ENCODE peak calls at places on chromosomes 6 and 20, in seven cellular contexts. K is hepatocyte, O is choroid plexus epithelial cell, X is lower lobe of right lung, V is pancreas, P is cardiac fibroblast, L is epithelial cell of esophagus. M is an unnamed sample.

GRCh38 chr20:50721881-50722281 is 9.5 kb upstream of the PARD6B start:
- DNase-seq in K (no peak), O (peak; percentile 60), X (no peak), V (peak; percentile 13), P (peak; percentile 18), L (no peak), M (no peak)

GRCh38 chr6:149366237-149366921 is 33.7 kb upstream of the SUMO4 start:
- DNase-seq in K (no peak), O (no peak), X (no peak), V (no peak), P (no peak), L (no peak), M (no peak)

GRCh38 chr6:116631379-116631990 is 15.2 kb downstream of the RSPH4A start:
- DNase-seq in K (peak; percentile 61), O (no peak), X (no peak), V (no peak), P (peak; percentile 10), L (no peak), M (no peak)

GRCh38 chr20:62170536-62170935 is 12.3 kb upstream of the MTG2 start:
- DNase-seq in K (no peak), O (no peak), X (no peak), V (no peak), P (no peak), L (no peak), M (no peak)

GRCh38 chr6:73394577-73395354 is at the start of gene DDX43:
- DNase-seq in K (no peak), O (peak; percentile 82), X (peak; percentile 81), V (no peak), P (peak; percentile 60), L (peak; percentile 19), M (peak; percentile 97)

GRCh38 chr6:106316376-106316769 is 9.2 kb downstream of the ATG5 start:
- DNase-seq in K (no peak), O (no peak), X (no peak), V (no peak), P (no peak), L (no peak), M (no peak)

GRCh38 chr6:56380476-56380875 is 133.1 kb upstream of the COL21A1 start:
- DNase-seq in K (no peak), O (no peak), X (no peak), V (no peak), P (no peak), L (no peak), M (no peak)

GRCh38 chr6:110221738-110222137 is 41.5 kb downstream of the CDC40 start:
- DNase-seq in K (no peak), O (peak; percentile 12), X (no peak), V (no peak), P (peak; percentile 30), L (no peak), M (peak; percentile 17)

GRCh38 chr6:43053545-43054205 is at the start of gene CUL7:
- DNase-seq in K (peak; percentile 98), O (peak; percentile 94), X (peak; percentile 96), V (peak; percentile 93), P (peak; percentile 97), L (peak; percentile 97), M (peak; percentile 95)

GRCh38 chr6:7905416-7905815 is 5.2 kb downstream of the TXNDC5 start:
- DNase-seq in K (no peak), O (peak; percentile 65), X (no peak), V (no peak), P (peak; percentile 46), L (no peak), M (peak; percentile 20)

GRCh38 chr6:12956991-12957320 is 240.4 kb downstream of the PHACTR1 start:
- DNase-seq in K (no peak), O (no peak), X (no peak), V (no peak), P (no peak), L (no peak), M (no peak)

GRCh38 chr6:166944666-166945256 is 11.6 kb downstream of the RNASET2 start:
- DNase-seq in K (no peak), O (no peak), X (no peak), V (no peak), P (no peak), L (no peak), M (no peak)

DNA sequence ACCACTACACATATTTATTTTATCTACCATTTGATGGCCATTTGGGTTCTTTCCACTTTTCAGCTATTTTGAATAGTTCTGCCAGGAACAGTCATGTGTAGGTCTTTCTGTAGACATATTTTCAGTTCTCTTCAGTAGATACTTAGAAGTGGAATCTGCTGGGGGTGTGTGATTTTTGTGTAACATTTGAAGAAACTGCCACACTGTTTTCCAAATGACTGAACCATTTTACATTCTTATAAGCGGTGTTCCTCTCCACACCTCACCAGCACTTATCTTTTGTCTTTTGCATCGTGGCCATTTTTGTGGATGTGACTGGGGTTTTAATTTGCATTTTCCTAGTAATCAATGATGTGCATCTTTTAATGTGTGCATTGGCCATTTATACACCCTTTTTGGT is 197.7 kb downstream of the ARID1B start:
- DNase-seq in K (no peak), O (no peak), X (no peak), V (no peak), P (no peak), L (no peak), M (peak; percentile 33)
- H3K4me3 ChIP-seq in K (no peak overlapping the region), O (no peak overlapping the region), X (no peak overlapping the region), V (no peak overlapping the region), P (no peak overlapping the region), L (no peak overlapping the region), M (no peak overlapping the region)

GRCh38 chr6:53464942-53465460 is 79.9 kb downstream of the GCLC start:
- DNase-seq in K (peak; percentile 40), O (peak; percentile 43), X (peak; percentile 86), V (no peak), P (peak; percentile 71), L (peak; percentile 17), M (peak; percentile 83)

GRCh38 chr6:53464483-53464882 is 80.4 kb downstream of the GCLC start:
- DNase-seq in K (no peak), O (no peak), X (no peak), V (no peak), P (no peak), L (no peak), M (peak; percentile 68)

GRCh38 chr6:53469163-53469562 is 75.7 kb downstream of the GCLC start:
- DNase-seq in K (no peak), O (no peak), X (no peak), V (no peak), P (no peak), L (no peak), M (no peak)

GRCh38 chr6:53466257-53466656 is 78.6 kb downstream of the GCLC start:
- DNase-seq in K (peak; percentile 37), O (peak; percentile 74), X (no peak), V (no peak), P (peak; percentile 50), L (peak; percentile 66), M (peak; percentile 33)

GRCh38 chr6:53465732-53466131 is 79.2 kb downstream of the GCLC start:
- DNase-seq in K (peak; percentile 62), O (peak; percentile 41), X (no peak), V (no peak), P (peak; percentile 61), L (peak; percentile 89), M (peak; percentile 91)
- TF ChIP-seq CTCF in K (no peak), O (no peak), X (no peak), V (no peak), P (no peak), L (no peak), M (no peak)

GRCh38 chr6:159066479-159066878 is 21.7 kb upstream of the TAGAP start:
- DNase-seq in K (no peak), O (no peak), X (no peak), V (no peak), P (no peak), L (no peak), M (no peak)

GRCh38 chr6:159071843-159072769 is 27.3 kb upstream of the TAGAP start:
- DNase-seq in K (no peak), O (no peak), X (no peak), V (no peak), P (no peak), L (no peak), M (no peak)

GRCh38 chr6:159067334-159067733 is 22.5 kb upstream of the TAGAP start:
- DNase-seq in K (no peak), O (no peak), X (no peak), V (no peak), P (no peak), L (peak; percentile 58), M (no peak)

GRCh38 chr6:159065751-159066329 is 21.0 kb upstream of the TAGAP start:
- DNase-seq in K (no peak), O (no peak), X (no peak), V (no peak), P (no peak), L (no peak), M (peak; percentile 30)

DNA sequence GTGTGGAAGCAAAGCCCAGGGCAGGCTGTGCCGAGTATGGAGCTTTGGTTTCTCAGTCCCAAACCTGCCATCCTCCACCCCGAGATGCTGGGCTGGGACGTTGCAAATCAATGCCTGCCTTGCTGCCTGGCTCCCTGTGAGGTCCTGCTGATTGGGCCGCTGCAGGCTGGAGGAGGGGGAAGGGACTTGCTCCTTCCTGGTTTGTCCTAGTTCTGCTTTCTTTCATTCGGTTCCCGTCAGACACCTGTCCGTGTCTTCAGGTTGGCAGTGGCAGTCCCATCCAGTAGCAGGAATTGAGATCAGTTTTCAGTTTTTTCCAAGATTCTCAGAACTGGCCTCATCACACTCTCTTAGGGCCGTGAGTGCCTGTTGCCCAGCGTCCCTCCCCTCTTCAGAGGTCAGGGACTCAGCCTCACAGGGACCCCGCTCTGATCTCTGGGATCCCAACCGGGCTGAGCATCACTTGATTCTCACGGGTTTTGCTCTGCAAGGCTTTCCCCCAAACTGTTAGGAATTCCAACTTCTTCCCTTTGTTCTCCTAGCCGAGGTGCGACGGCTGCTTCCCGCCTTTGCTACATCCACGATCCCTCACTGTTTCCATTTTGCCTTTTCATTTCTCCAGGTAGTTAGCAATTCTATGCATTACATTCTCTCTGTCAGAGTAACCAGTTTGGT is 24.2 kb upstream of the TAGAP start:
- DNase-seq in K (no peak), O (no peak), X (peak; percentile 51), V (no peak), P (no peak), L (no peak), M (no peak)
- H3K4me3 ChIP-seq in K (no peak overlapping the region), O (no peak overlapping the region), X (no peak overlapping the region), V (no peak overlapping the region), P (no peak overlapping the region), L (no peak overlapping the region), M (no peak overlapping the region)

GRCh38 chr20:10843161-10843711 is 169.4 kb upstream of the JAG1 start:
- DNase-seq in K (no peak), O (no peak), X (no peak), V (no peak), P (no peak), L (no peak), M (no peak)
- TF ChIP-seq CTCF in K (no peak), O (no peak), X (no peak), V (no peak), P (no peak), L (no peak), M (no peak)

DNA sequence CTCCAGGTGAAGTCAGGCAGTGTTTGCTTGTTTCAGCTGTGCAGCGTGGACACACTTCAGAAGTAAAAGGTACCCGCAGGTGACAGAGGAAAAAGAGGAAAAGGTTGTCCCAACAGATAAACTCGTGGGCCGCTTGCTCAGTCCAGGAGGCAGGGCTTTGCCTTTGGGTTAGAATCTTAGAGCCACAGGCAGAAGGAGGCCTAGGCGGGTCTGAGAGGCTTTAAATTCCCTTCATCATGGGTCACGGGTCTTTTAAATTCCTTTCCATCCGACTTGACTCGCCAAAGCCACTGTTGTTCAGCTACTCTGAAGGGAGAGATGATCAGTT is 48.2 kb downstream of the AGPAT4 start:
- DNase-seq in K (no peak), O (peak; percentile 30), X (no peak), V (no peak), P (no peak), L (no peak), M (no peak)
- H3K4me3 ChIP-seq in K (no peak overlapping the region), O (no peak overlapping the region), X (no peak overlapping the region), V (no peak overlapping the region), P (no peak overlapping the region), L (no peak overlapping the region), M (no peak overlapping the region)